ENCODE peak calls at places on chromosomes 6 and 20, in five cellular contexts. G is thoracic aorta, W is colonic mucosa, V is heart right ventricle, B is A673. P is an unnamed sample. For H3K9me3, the result is how much of the 10 kb centered on the place peaks cover.

GRCh38 chr6:22880686-22881433 is 311.5 kb downstream of the HDGFL1 start:
- DNase-seq in G (no peak), W (no peak), V (no peak), B (peak), P (no peak)

GRCh38 chr6:161257778-161258457 is 15.9 kb downstream of the AGPAT4 start:
- DNase-seq in G (peak), W (no peak), V (peak), B (no peak), P (no peak)

GRCh38 chr6:3825851-3826581 is 23.2 kb upstream of the FAM50B start:
- DNase-seq in G (peak), W (peak), V (peak), B (peak), P (no peak)

GRCh38 chr20:16541226-16541625 is 32.0 kb downstream of the KIF16B start:
- DNase-seq in G (no peak), W (no peak), V (peak), B (no peak), P (no peak)

GRCh38 chr6:169868458-169868857 is 117.0 kb downstream of the ERMARD start:
- DNase-seq in G (no peak), W (peak), V (peak), B (no peak), P (peak)

GRCh38 chr6:119105262-119105661 is 26.8 kb upstream of the FAM184A start:
- DNase-seq in G (no peak), W (no peak), V (no peak), B (no peak), P (no peak)

GRCh38 chr6:104161960-104162669 is 697.6 kb downstream of the HACE1 start:
- DNase-seq in G (no peak), W (no peak), V (no peak), B (no peak), P (no peak)

GRCh38 chr6:22067127-22067526 is 229.7 kb downstream of the PRL start:
- DNase-seq in G (no peak), W (no peak), V (peak), B (no peak), P (no peak)

GRCh38 chr6:137237413-137238170 is 18.4 kb upstream of the IFNGR1 start:
- DNase-seq in G (no peak), W (peak), V (no peak), B (peak), P (no peak)

GRCh38 chr20:57589728-57590484 is 29.0 kb downstream of the PCK1 start:
- DNase-seq in G (no peak), W (peak), V (no peak), B (no peak), P (no peak)

GRCh38 chr6:44071670-44072451 is 55.4 kb downstream of the MRPL14 start:
- DNase-seq in G (no peak), W (no peak), V (no peak), B (no peak), P (no peak)

GRCh38 chr6:131103296-131103695 is 32.0 kb upstream of the AKAP7 start:
- DNase-seq in G (no peak), W (no peak), V (no peak), B (no peak), P (no peak)

GRCh38 chr6:155248021-155249001 is 15.5 kb upstream of the CLDN20 start:
- DNase-seq in G (no peak), W (peak), V (no peak), B (peak), P (no peak)

GRCh38 chr6:12356983-12357972 is 67.1 kb downstream of the EDN1 start:
- DNase-seq in G (no peak), W (no peak), V (no peak), B (no peak), P (no peak)

GRCh38 chr20:47489448-47489872 is 12.2 kb upstream of the NCOA3 start:
- DNase-seq in G (no peak), W (no peak), V (peak), B (no peak), P (peak)

GRCh38 chr6:28643017-28643740 is 117.5 kb downstream of the GPX5 start:
- DNase-seq in G (no peak), W (no peak), V (no peak), B (peak), P (no peak)

GRCh38 chr20:63873477-63873971 is 8.5 kb downstream of the TPD52L2 start:
- DNase-seq in G (no peak), W (no peak), V (peak), B (no peak), P (no peak)

GRCh38 chr6:118719351-118720124 is 68.1 kb upstream of the CEP85L start:
- DNase-seq in G (no peak), W (no peak), V (no peak), B (no peak), P (peak)

GRCh38 chr20:45038747-45039469 is 62.0 kb downstream of the KCNS1 start:
- DNase-seq in G (no peak), W (no peak), V (no peak), B (no peak), P (no peak)

GRCh38 chr6:113776998-113777397 is 80.1 kb upstream of the MARCKS start:
- DNase-seq in G (no peak), W (no peak), V (no peak), B (no peak), P (no peak)

GRCh38 chr20:52905235-52905634 is 66.9 kb upstream of the TSHZ2 start:
- DNase-seq in G (no peak), W (no peak), V (no peak), B (no peak), P (no peak)

GRCh38 chr6:105459884-105460283 is 57.0 kb upstream of the PREP start:
- DNase-seq in G (no peak), W (no peak), V (no peak), B (peak), P (no peak)
- H3K27ac ChIP-seq in G (no peak), W (no peak), V (no peak), B (no peak), P (peak)

GRCh38 chr20:33181482-33182093 is 13.6 kb downstream of the BPIFA2 start:
- DNase-seq in G (no peak), W (no peak), V (no peak), B (no peak), P (no peak)
- TF ChIP-seq CTCF in G (no peak), W (no peak), V (no peak), B (no peak), P (no peak)

GRCh38 chr6:159298840-159299239 is 129.6 kb downstream of the FNDC1 start:
- DNase-seq in G (no peak), W (no peak), V (no peak), B (no peak), P (no peak)

GRCh38 chr6:159299566-159299965 is 130.4 kb downstream of the FNDC1 start:
- DNase-seq in G (no peak), W (no peak), V (no peak), B (no peak), P (no peak)

GRCh38 chr6:159303784-159304183 is 134.6 kb downstream of the FNDC1 start:
- DNase-seq in G (no peak), W (no peak), V (no peak), B (no peak), P (no peak)

GRCh38 chr6:159302196-159302595 is 133.0 kb downstream of the FNDC1 start:
- DNase-seq in G (no peak), W (no peak), V (no peak), B (no peak), P (no peak)

DNA sequence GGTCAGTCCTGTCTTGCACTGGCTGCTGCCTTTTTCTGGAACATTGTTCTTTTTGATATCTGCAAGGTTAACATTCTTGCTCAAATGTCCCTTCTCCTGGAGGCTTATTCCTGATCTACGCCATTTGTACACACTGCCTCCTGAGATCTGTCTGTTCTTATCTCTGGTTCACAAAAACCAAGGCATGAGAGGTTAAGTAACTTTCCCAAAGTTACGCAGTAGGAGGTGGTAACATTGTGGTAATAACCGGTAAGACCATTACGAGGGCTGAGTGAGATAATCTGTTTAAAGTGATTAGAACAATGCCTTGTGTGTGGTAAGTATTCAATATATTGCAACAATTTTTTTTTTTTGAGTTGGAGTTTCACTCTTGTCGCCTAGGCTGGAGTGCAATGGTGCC is 132.1 kb downstream of the FNDC1 start:
- DNase-seq in G (no peak), W (no peak), V (no peak), B (no peak), P (no peak)
- H3K9me3 ChIP-seq in G (under half), W (under half), V (under half), B (under half), P (under half)

DNA sequence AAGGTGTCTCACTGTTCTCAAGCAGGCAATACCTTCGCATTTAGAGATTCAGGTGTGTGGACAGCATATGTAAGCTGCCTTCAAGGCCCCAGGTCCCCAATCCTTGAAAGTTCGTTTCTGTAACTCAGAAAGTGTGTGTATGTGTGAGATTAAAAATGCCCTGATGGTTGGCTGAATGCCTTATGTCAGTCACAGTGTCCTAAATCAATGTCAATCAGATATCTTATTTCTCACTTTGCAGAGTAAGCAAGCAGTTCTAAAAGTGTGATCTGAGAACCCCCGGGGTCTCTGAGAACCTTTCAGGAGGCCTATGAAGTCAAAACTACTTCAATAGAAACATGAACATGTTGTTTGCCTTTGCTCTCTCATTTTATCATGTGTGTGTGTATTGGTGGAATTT is 123.2 kb upstream of the NUP153 start:
- DNase-seq in G (no peak), W (no peak), V (no peak), B (no peak), P (no peak)
- H3K27ac ChIP-seq in G (no peak), W (no peak), V (no peak), B (no peak), P (no peak)

DNA sequence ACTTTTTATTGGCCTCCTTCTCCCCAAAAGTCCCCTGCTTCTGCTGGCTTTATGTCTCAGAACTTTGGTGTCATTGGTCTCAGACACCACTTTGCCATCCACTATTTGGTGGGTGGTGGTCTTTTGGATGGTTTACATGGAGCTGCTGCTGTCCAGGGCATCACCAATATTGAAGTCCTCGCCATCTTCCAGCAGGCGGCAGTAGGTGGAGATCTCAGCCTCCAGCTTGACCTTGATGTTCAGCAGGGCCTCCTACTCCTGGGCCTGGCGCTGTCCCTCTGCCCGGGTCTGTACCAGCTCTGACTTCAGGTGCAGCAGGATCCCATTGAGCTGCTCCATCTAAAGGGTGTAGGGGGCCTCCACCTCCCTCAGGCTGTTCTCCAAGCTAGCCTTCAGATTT is 148.4 kb upstream of the FOXA2 start:
- DNase-seq in G (no peak), W (no peak), V (no peak), B (no peak), P (no peak)
- TF ChIP-seq CTCF in G (no peak), W (no peak), V (no peak), B (no peak), P (no peak)

P was measured in CD8-positive, alpha-beta T cell.